ENCODE peak calls at places on chromosomes 1 and 21, in seven cellular contexts. A is activated CD8-positive, alpha-beta T cell treated with anti-CD3 and anti-CD28 coated beads for 36 hours; L is NCI-H1694 treated with DMSO at 0.1 percent for 48 hours; Q is uterus; O is GM12865; E is amniotic stem cell; I is NCI-H187 treated with DMSO at 0.1 percent for 48 hours. M is an unnamed sample.
A peak's percentile ranks its signal among the peaks of the same experiment; 100 is the strongest.

GRCh38 chr1:43348809-43349593 is 9.8 kb upstream of the CDC20 start:
- DNase-seq in A (peak; percentile 88), L (no peak), Q (peak; percentile 85), O (peak; percentile 93), E (no peak), I (peak; percentile 23), M (peak; percentile 99)

GRCh38 chr1:35442737-35443136 is 114.5 kb downstream of the KIAA0319L start:
- DNase-seq in A (peak; percentile 73), L (no peak), Q (no peak), O (no peak), E (no peak), I (no peak), M (no peak)

GRCh38 chr1:109895720-109896504 is 14.7 kb upstream of the CSF1 start:
- DNase-seq in A (peak; percentile 53), L (no peak), Q (peak; percentile 59), O (no peak), E (no peak), I (no peak), M (no peak)

GRCh38 chr1:62407398-62408009 is 29.3 kb upstream of the USP1 start:
- DNase-seq in A (peak; percentile 12), L (peak; percentile 90), Q (no peak), O (peak; percentile 51), E (peak; percentile 30), I (no peak), M (peak; percentile 73)

GRCh38 chr21:46603228-46603627 is 1.7 kb downstream of the S100B start:
- DNase-seq in A (no peak), L (no peak), Q (no peak), O (no peak), E (no peak), I (no peak), M (no peak)

GRCh38 chr1:241998412-241998921 is 431 bp downstream of the MAP1LC3C start:
- DNase-seq in A (peak; percentile 63), L (no peak), Q (peak; percentile 60), O (peak; percentile 65), E (peak; percentile 34), I (no peak), M (peak; percentile 64)

GRCh38 chr1:237539055-237539454 is 351.7 kb downstream of the ZP4 start:
- DNase-seq in A (no peak), L (no peak), Q (no peak), O (no peak), E (no peak), I (no peak), M (peak; percentile 26)

GRCh38 chr1:197783510-197783948 is 8.2 kb upstream of the DENND1B start:
- DNase-seq in A (no peak), L (no peak), Q (no peak), O (no peak), E (no peak), I (no peak), M (no peak)

GRCh38 chr1:234899041-234899787 is 229.4 kb downstream of the TOMM20 start:
- DNase-seq in A (peak; percentile 16), L (no peak), Q (no peak), O (no peak), E (no peak), I (peak; percentile 51), M (no peak)

GRCh38 chr1:20785907-20786309 is 1.2 kb downstream of the HP1BP3 start:
- DNase-seq in A (no peak), L (no peak), Q (no peak), O (no peak), E (no peak), I (no peak), M (no peak)

GRCh38 chr1:12272770-12273169 is 42.9 kb downstream of the VPS13D start:
- DNase-seq in A (no peak), L (no peak), Q (no peak), O (no peak), E (no peak), I (no peak), M (no peak)

GRCh38 chr1:210464519-210465039 is 135.9 kb downstream of the HHAT start:
- DNase-seq in A (no peak), L (no peak), Q (peak; percentile 15), O (peak; percentile 13), E (no peak), I (no peak), M (no peak)

GRCh38 chr1:14602131-14602530 is 3.6 kb downstream of the KAZN start:
- DNase-seq in A (no peak), L (peak; percentile 38), Q (peak; percentile 33), O (no peak), E (no peak), I (no peak), M (no peak)

GRCh38 chr21:32386195-32386870 is 6.5 kb downstream of the URB1 start:
- DNase-seq in A (no peak), L (no peak), Q (no peak), O (no peak), E (no peak), I (no peak), M (no peak)

GRCh38 chr1:58249729-58250586 is 296.6 kb downstream of the OMA1 start:
- DNase-seq in A (peak; percentile 40), L (peak; percentile 75), Q (peak; percentile 20), O (peak; percentile 37), E (no peak), I (no peak), M (peak; percentile 31)

GRCh38 chr1:16236495-16237342 is at the start of gene CPLANE2:
- DNase-seq in A (peak; percentile 97), L (peak; percentile 80), Q (peak; percentile 95), O (peak; percentile 96), E (peak; percentile 88), I (peak; percentile 65), M (peak; percentile 99)

GRCh38 chr21:42162831-42163510 is 56.0 kb upstream of the ABCG1 start:
- DNase-seq in A (peak; percentile 41), L (no peak), Q (no peak), O (no peak), E (no peak), I (no peak), M (peak; percentile 39)

GRCh38 chr1:75126611-75127101 is 7.5 kb upstream of the LHX8 start:
- DNase-seq in A (no peak), L (no peak), Q (no peak), O (no peak), E (no peak), I (no peak), M (no peak)

GRCh38 chr1:57345916-57346315 is 77.9 kb downstream of the DAB1 start:
- DNase-seq in A (no peak), L (no peak), Q (no peak), O (peak; percentile 6), E (no peak), I (no peak), M (no peak)

GRCh38 chr1:171343727-171344472 is 29.9 kb downstream of the FMO4 start:
- DNase-seq in A (no peak), L (no peak), Q (no peak), O (no peak), E (no peak), I (peak; percentile 51), M (no peak)

GRCh38 chr1:59143824-59144223 is 153.1 kb upstream of the FGGY start:
- DNase-seq in A (no peak), L (no peak), Q (no peak), O (no peak), E (no peak), I (no peak), M (no peak)

GRCh38 chr1:119147626-119148180 is 7.2 kb upstream of the WARS2 start:
- DNase-seq in A (no peak), L (no peak), Q (no peak), O (no peak), E (no peak), I (no peak), M (no peak)